ENCODE peak calls at places on chromosome 1, in ten cellular contexts. V is endothelial cell; C is anterior cingulate cortex; A is activated effector memory CD4-positive, alpha-beta T cell treated with anti-CD3 and anti-CD28 coated beads, Interleukin-2, amount 50 U/mL, for 16 hours; U is iris pigment epithelial cell; H is RWPE1; L is stimulated activated naive CD8-positive, alpha-beta T cell treated with anti-CD3 and anti-CD28 coated beads, Interleukin-15, amount 100 ng/mL, for 72 hours; I is NCI-H2029 treated with DMSO at 0.1 percent for 48 hours; J is T-cell; B is cerebellum. N is an unnamed sample.
A peak's percentile ranks its signal among the peaks of the same experiment; 100 is the strongest.

GRCh38 chr1:47906466-47907191 is 90.6 kb downstream of the TRABD2B start:
- DNase-seq in V (no peak), C (no peak), A (no peak), U (no peak), H (no peak), L (no peak), I (no peak), J (no peak), B (no peak), N (peak; percentile 25)

GRCh38 chr1:185207980-185208602 is 51.1 kb downstream of the SWT1 start:
- DNase-seq in V (no peak), C (no peak), A (no peak), U (no peak), H (peak; percentile 30), L (no peak), I (no peak), J (no peak), B (no peak), N (no peak)

GRCh38 chr1:118989006-118989736 is 1.0 kb upstream of the TBX15 start:
- DNase-seq in V (peak; percentile 76), C (no peak), A (no peak), U (no peak), H (no peak), L (no peak), I (no peak), J (no peak), B (no peak), N (no peak)

GRCh38 chr1:113763651-113764050 is 4.4 kb upstream of the PHTF1 start:
- DNase-seq in V (no peak), C (no peak), A (no peak), U (no peak), H (no peak), L (no peak), I (no peak), J (no peak), B (peak; percentile 78), N (no peak)

GRCh38 chr1:43653339-43653738 is 3.4 kb downstream of the KDM4A start:
- DNase-seq in V (no peak), C (peak; percentile 7), A (no peak), U (peak; percentile 49), H (no peak), L (no peak), I (no peak), J (no peak), B (peak; percentile 25), N (no peak)

GRCh38 chr1:66731462-66731861 is 20.8 kb upstream of the DYNLT5 start:
- DNase-seq in V (no peak), C (no peak), A (no peak), U (no peak), H (no peak), L (no peak), I (no peak), J (no peak), B (no peak), N (no peak)

GRCh38 chr1:231827337-231828105 is 200.9 kb downstream of the DISC1 start:
- DNase-seq in V (no peak), C (no peak), A (no peak), U (peak; percentile 85), H (peak; percentile 58), L (no peak), I (no peak), J (no peak), B (no peak), N (no peak)

GRCh38 chr1:107139833-107140702 is 771 bp upstream of the NTNG1 start:
- DNase-seq in V (peak; percentile 55), C (peak; percentile 39), A (peak; percentile 61), U (peak; percentile 41), H (no peak), L (peak; percentile 34), I (no peak), J (peak; percentile 19), B (peak; percentile 10), N (peak; percentile 12)

GRCh38 chr1:20143318-20143717 is 4.2 kb downstream of the PLA2G2F start:
- DNase-seq in V (no peak), C (no peak), A (no peak), U (no peak), H (no peak), L (no peak), I (no peak), J (no peak), B (no peak), N (no peak)

GRCh38 chr1:196423612-196424011 is 184.6 kb downstream of the KCNT2 start:
- DNase-seq in V (no peak), C (no peak), A (no peak), U (peak; percentile 71), H (no peak), L (no peak), I (no peak), J (no peak), B (no peak), N (peak; percentile 55)

GRCh38 chr1:201501144-201501543 is 5.8 kb downstream of the CSRP1 start:
- DNase-seq in V (no peak), C (no peak), A (no peak), U (peak; percentile 82), H (no peak), L (no peak), I (no peak), J (no peak), B (no peak), N (no peak)

GRCh38 chr1:197725044-197725443 is 50.2 kb downstream of the DENND1B start:
- DNase-seq in V (no peak), C (no peak), A (no peak), U (peak; percentile 28), H (no peak), L (no peak), I (no peak), J (no peak), B (no peak), N (no peak)

GRCh38 chr1:206445116-206445515 is 25.2 kb upstream of the IKBKE start:
- DNase-seq in V (no peak), C (no peak), A (no peak), U (peak; percentile 20), H (no peak), L (no peak), I (no peak), J (no peak), B (no peak), N (no peak)

GRCh38 chr1:181086926-181087325 is 1.6 kb upstream of the IER5 start:
- DNase-seq in V (no peak), C (no peak), A (no peak), U (peak; percentile 84), H (peak; percentile 54), L (no peak), I (no peak), J (no peak), B (no peak), N (no peak)

N was measured in brain pericyte.